ENCODE peak calls at places on chromosomes 11 and 22, in nine cellular contexts. One of them, this sample, is unnamed.

GRCh38 chr11:45216901-45217300 is 69.2 kb downstream of the SYT13 start:
- DNase-seq in fibroblast of the aortic adventitia: peak
- DNase-seq in left kidney: no peak
- DNase-seq in stimulated activated CD8-positive, alpha-beta memory T cell treated with anti-CD3 and anti-CD28 coated beads, Interleukin-2, amount 100 ng/mL, for 48 hours: no peak
- DNase-seq in activated CD4-positive, alpha-beta T cell treated with anti-CD3 and anti-CD28 coated beads, Interleukin-2, amount 10 ng/mL, durations not matched to agents 24 days and 14 days: no peak
- DNase-seq in Calu3: no peak
- DNase-seq in activated gamma-delta T cell treated with anti-CD3 and anti-CD28 coated beads, Interleukin-2, amount 50 U/mL, for 16 hours: no peak
- DNase-seq in WERI-Rb-1: no peak
- DNase-seq in T-helper 1 cell: no peak
- DNase-seq in this sample: no peak

GRCh38 chr11:14018441-14018840 is 55.9 kb downstream of the SPON1 start:
- DNase-seq in activated gamma-delta T cell treated with anti-CD3 and anti-CD28 coated beads, Interleukin-2, amount 50 U/mL, for 16 hours: no peak
- DNase-seq in T-helper 1 cell: no peak
- DNase-seq in fibroblast of the aortic adventitia: no peak
- DNase-seq in stimulated activated CD8-positive, alpha-beta memory T cell treated with anti-CD3 and anti-CD28 coated beads, Interleukin-2, amount 100 ng/mL, for 48 hours: no peak
- DNase-seq in WERI-Rb-1: no peak
- DNase-seq in left kidney: no peak
- DNase-seq in activated CD4-positive, alpha-beta T cell treated with anti-CD3 and anti-CD28 coated beads, Interleukin-2, amount 10 ng/mL, durations not matched to agents 24 days and 14 days: no peak
- DNase-seq in Calu3: no peak
- DNase-seq in this sample: no peak

GRCh38 chr11:126484266-126484665 is 128.8 kb downstream of the ST3GAL4 start:
- DNase-seq in WERI-Rb-1: no peak
- DNase-seq in activated gamma-delta T cell treated with anti-CD3 and anti-CD28 coated beads, Interleukin-2, amount 50 U/mL, for 16 hours: no peak
- DNase-seq in left kidney: no peak
- DNase-seq in stimulated activated CD8-positive, alpha-beta memory T cell treated with anti-CD3 and anti-CD28 coated beads, Interleukin-2, amount 100 ng/mL, for 48 hours: no peak
- DNase-seq in fibroblast of the aortic adventitia: peak
- DNase-seq in T-helper 1 cell: no peak
- DNase-seq in Calu3: no peak
- DNase-seq in activated CD4-positive, alpha-beta T cell treated with anti-CD3 and anti-CD28 coated beads, Interleukin-2, amount 10 ng/mL, durations not matched to agents 24 days and 14 days: no peak
- DNase-seq in this sample: peak

GRCh38 chr11:86486261-86487030 is 111.8 kb downstream of the CCDC81 start:
- DNase-seq in stimulated activated CD8-positive, alpha-beta memory T cell treated with anti-CD3 and anti-CD28 coated beads, Interleukin-2, amount 100 ng/mL, for 48 hours: no peak
- DNase-seq in Calu3: no peak
- DNase-seq in left kidney: no peak
- DNase-seq in WERI-Rb-1: no peak
- DNase-seq in activated gamma-delta T cell treated with anti-CD3 and anti-CD28 coated beads, Interleukin-2, amount 50 U/mL, for 16 hours: no peak
- DNase-seq in activated CD4-positive, alpha-beta T cell treated with anti-CD3 and anti-CD28 coated beads, Interleukin-2, amount 10 ng/mL, durations not matched to agents 24 days and 14 days: no peak
- DNase-seq in T-helper 1 cell: no peak
- DNase-seq in fibroblast of the aortic adventitia: no peak
- DNase-seq in this sample: no peak

GRCh38 chr22:31079095-31079642 is 1.9 kb upstream of the SMTN start:
- DNase-seq in activated CD4-positive, alpha-beta T cell treated with anti-CD3 and anti-CD28 coated beads, Interleukin-2, amount 10 ng/mL, durations not matched to agents 24 days and 14 days: no peak
- DNase-seq in WERI-Rb-1: no peak
- DNase-seq in activated gamma-delta T cell treated with anti-CD3 and anti-CD28 coated beads, Interleukin-2, amount 50 U/mL, for 16 hours: no peak
- DNase-seq in T-helper 1 cell: no peak
- DNase-seq in Calu3: no peak
- DNase-seq in stimulated activated CD8-positive, alpha-beta memory T cell treated with anti-CD3 and anti-CD28 coated beads, Interleukin-2, amount 100 ng/mL, for 48 hours: no peak
- DNase-seq in fibroblast of the aortic adventitia: no peak
- DNase-seq in left kidney: peak
- DNase-seq in this sample: no peak

GRCh38 chr11:69879734-69880005 is 60.5 kb upstream of the FGF3 start:
- DNase-seq in T-helper 1 cell: no peak
- DNase-seq in WERI-Rb-1: no peak
- DNase-seq in activated gamma-delta T cell treated with anti-CD3 and anti-CD28 coated beads, Interleukin-2, amount 50 U/mL, for 16 hours: no peak
- DNase-seq in Calu3: no peak
- DNase-seq in fibroblast of the aortic adventitia: no peak
- DNase-seq in left kidney: no peak
- DNase-seq in activated CD4-positive, alpha-beta T cell treated with anti-CD3 and anti-CD28 coated beads, Interleukin-2, amount 10 ng/mL, durations not matched to agents 24 days and 14 days: no peak
- DNase-seq in stimulated activated CD8-positive, alpha-beta memory T cell treated with anti-CD3 and anti-CD28 coated beads, Interleukin-2, amount 100 ng/mL, for 48 hours: no peak
- DNase-seq in this sample: no peak

GRCh38 chr11:92955900-92956299 is 13.6 kb upstream of the MTNR1B start:
- DNase-seq in WERI-Rb-1: no peak
- DNase-seq in Calu3: no peak
- DNase-seq in activated gamma-delta T cell treated with anti-CD3 and anti-CD28 coated beads, Interleukin-2, amount 50 U/mL, for 16 hours: no peak
- DNase-seq in stimulated activated CD8-positive, alpha-beta memory T cell treated with anti-CD3 and anti-CD28 coated beads, Interleukin-2, amount 100 ng/mL, for 48 hours: no peak
- DNase-seq in fibroblast of the aortic adventitia: no peak
- DNase-seq in left kidney: no peak
- DNase-seq in activated CD4-positive, alpha-beta T cell treated with anti-CD3 and anti-CD28 coated beads, Interleukin-2, amount 10 ng/mL, durations not matched to agents 24 days and 14 days: no peak
- DNase-seq in T-helper 1 cell: no peak
- DNase-seq in this sample: no peak

GRCh38 chr11:34755671-34756070 is 134.8 kb downstream of the EHF start:
- DNase-seq in fibroblast of the aortic adventitia: no peak
- DNase-seq in Calu3: no peak
- DNase-seq in left kidney: no peak
- DNase-seq in T-helper 1 cell: no peak
- DNase-seq in stimulated activated CD8-positive, alpha-beta memory T cell treated with anti-CD3 and anti-CD28 coated beads, Interleukin-2, amount 100 ng/mL, for 48 hours: no peak
- DNase-seq in activated gamma-delta T cell treated with anti-CD3 and anti-CD28 coated beads, Interleukin-2, amount 50 U/mL, for 16 hours: no peak
- DNase-seq in WERI-Rb-1: no peak
- DNase-seq in activated CD4-positive, alpha-beta T cell treated with anti-CD3 and anti-CD28 coated beads, Interleukin-2, amount 10 ng/mL, durations not matched to agents 24 days and 14 days: no peak
- DNase-seq in this sample: no peak

GRCh38 chr11:1516273-1517067 is 29.9 kb upstream of the MOB2 start:
- DNase-seq in left kidney: no peak
- DNase-seq in WERI-Rb-1: no peak
- DNase-seq in fibroblast of the aortic adventitia: no peak
- DNase-seq in stimulated activated CD8-positive, alpha-beta memory T cell treated with anti-CD3 and anti-CD28 coated beads, Interleukin-2, amount 100 ng/mL, for 48 hours: no peak
- DNase-seq in Calu3: no peak
- DNase-seq in T-helper 1 cell: no peak
- DNase-seq in activated CD4-positive, alpha-beta T cell treated with anti-CD3 and anti-CD28 coated beads, Interleukin-2, amount 10 ng/mL, durations not matched to agents 24 days and 14 days: no peak
- DNase-seq in activated gamma-delta T cell treated with anti-CD3 and anti-CD28 coated beads, Interleukin-2, amount 50 U/mL, for 16 hours: no peak
- DNase-seq in this sample: peak

GRCh38 chr11:12271241-12271640 is 106.1 kb upstream of the PARVA start:
- DNase-seq in activated gamma-delta T cell treated with anti-CD3 and anti-CD28 coated beads, Interleukin-2, amount 50 U/mL, for 16 hours: no peak
- DNase-seq in stimulated activated CD8-positive, alpha-beta memory T cell treated with anti-CD3 and anti-CD28 coated beads, Interleukin-2, amount 100 ng/mL, for 48 hours: no peak
- DNase-seq in left kidney: no peak
- DNase-seq in fibroblast of the aortic adventitia: no peak
- DNase-seq in WERI-Rb-1: no peak
- DNase-seq in activated CD4-positive, alpha-beta T cell treated with anti-CD3 and anti-CD28 coated beads, Interleukin-2, amount 10 ng/mL, durations not matched to agents 24 days and 14 days: no peak
- DNase-seq in Calu3: no peak
- DNase-seq in T-helper 1 cell: no peak
- DNase-seq in this sample: no peak

GRCh38 chr11:85826096-85826855 is 15.3 kb upstream of the SYTL2 start:
- DNase-seq in Calu3: peak
- DNase-seq in activated CD4-positive, alpha-beta T cell treated with anti-CD3 and anti-CD28 coated beads, Interleukin-2, amount 10 ng/mL, durations not matched to agents 24 days and 14 days: peak
- DNase-seq in fibroblast of the aortic adventitia: peak
- DNase-seq in stimulated activated CD8-positive, alpha-beta memory T cell treated with anti-CD3 and anti-CD28 coated beads, Interleukin-2, amount 100 ng/mL, for 48 hours: no peak
- DNase-seq in activated gamma-delta T cell treated with anti-CD3 and anti-CD28 coated beads, Interleukin-2, amount 50 U/mL, for 16 hours: no peak
- DNase-seq in T-helper 1 cell: no peak
- DNase-seq in left kidney: peak
- DNase-seq in WERI-Rb-1: peak
- DNase-seq in this sample: no peak

GRCh38 chr22:49768961-49769690 is 58.5 kb downstream of the BRD1 start:
- DNase-seq in stimulated activated CD8-positive, alpha-beta memory T cell treated with anti-CD3 and anti-CD28 coated beads, Interleukin-2, amount 100 ng/mL, for 48 hours: no peak
- DNase-seq in activated CD4-positive, alpha-beta T cell treated with anti-CD3 and anti-CD28 coated beads, Interleukin-2, amount 10 ng/mL, durations not matched to agents 24 days and 14 days: no peak
- DNase-seq in activated gamma-delta T cell treated with anti-CD3 and anti-CD28 coated beads, Interleukin-2, amount 50 U/mL, for 16 hours: no peak
- DNase-seq in T-helper 1 cell: no peak
- DNase-seq in WERI-Rb-1: peak
- DNase-seq in left kidney: peak
- DNase-seq in Calu3: no peak
- DNase-seq in fibroblast of the aortic adventitia: peak
- DNase-seq in this sample: no peak

GRCh38 chr11:33892906-33893594 is 1.2 kb upstream of the LMO2 start:
- DNase-seq in left kidney: peak
- DNase-seq in stimulated activated CD8-positive, alpha-beta memory T cell treated with anti-CD3 and anti-CD28 coated beads, Interleukin-2, amount 100 ng/mL, for 48 hours: no peak
- DNase-seq in Calu3: no peak
- DNase-seq in activated CD4-positive, alpha-beta T cell treated with anti-CD3 and anti-CD28 coated beads, Interleukin-2, amount 10 ng/mL, durations not matched to agents 24 days and 14 days: no peak
- DNase-seq in fibroblast of the aortic adventitia: no peak
- DNase-seq in T-helper 1 cell: no peak
- DNase-seq in activated gamma-delta T cell treated with anti-CD3 and anti-CD28 coated beads, Interleukin-2, amount 50 U/mL, for 16 hours: no peak
- DNase-seq in WERI-Rb-1: no peak
- DNase-seq in this sample: no peak

GRCh38 chr11:82775736-82776346 is 42.2 kb upstream of the FAM181B start:
- DNase-seq in activated CD4-positive, alpha-beta T cell treated with anti-CD3 and anti-CD28 coated beads, Interleukin-2, amount 10 ng/mL, durations not matched to agents 24 days and 14 days: peak
- DNase-seq in Calu3: peak
- DNase-seq in stimulated activated CD8-positive, alpha-beta memory T cell treated with anti-CD3 and anti-CD28 coated beads, Interleukin-2, amount 100 ng/mL, for 48 hours: peak
- DNase-seq in T-helper 1 cell: no peak
- DNase-seq in activated gamma-delta T cell treated with anti-CD3 and anti-CD28 coated beads, Interleukin-2, amount 50 U/mL, for 16 hours: no peak
- DNase-seq in WERI-Rb-1: peak
- DNase-seq in fibroblast of the aortic adventitia: peak
- DNase-seq in left kidney: no peak
- DNase-seq in this sample: no peak

This sample was measured in amniotic stem cell.